ENCODE peak calls at places on chromosome 11, in seven cellular contexts. One of them, this sample, is unnamed.

GRCh38 chr11:43756575-43756974 is 76.0 kb downstream of the HSD17B12 start:
- DNase-seq in anterior cingulate cortex: no peak
- DNase-seq in AG08395: peak
- DNase-seq in IMR-90: peak
- DNase-seq in SW480: no peak
- DNase-seq in iris pigment epithelial cell: peak
- DNase-seq in colonic mucosa: no peak
- DNase-seq in this sample: no peak

GRCh38 chr11:36306888-36307287 is 10.8 kb downstream of the PRR5L start:
- DNase-seq in iris pigment epithelial cell: no peak
- DNase-seq in AG08395: peak
- DNase-seq in SW480: peak
- DNase-seq in IMR-90: no peak
- DNase-seq in anterior cingulate cortex: no peak
- DNase-seq in colonic mucosa: no peak
- DNase-seq in this sample: no peak

GRCh38 chr11:117298195-117298594 is 7.0 kb downstream of the BACE1-AS start:
- DNase-seq in iris pigment epithelial cell: no peak
- DNase-seq in IMR-90: no peak
- DNase-seq in anterior cingulate cortex: no peak
- DNase-seq in SW480: no peak
- DNase-seq in AG08395: no peak
- DNase-seq in colonic mucosa: no peak
- DNase-seq in this sample: no peak

GRCh38 chr11:9774109-9774508 is 110.2 kb downstream of the SWAP70 start:
- DNase-seq in iris pigment epithelial cell: no peak
- DNase-seq in IMR-90: no peak
- DNase-seq in SW480: no peak
- DNase-seq in colonic mucosa: no peak
- DNase-seq in AG08395: no peak
- DNase-seq in anterior cingulate cortex: no peak
- DNase-seq in this sample: no peak

GRCh38 chr11:65506770-65507485 is 8.1 kb downstream of the MALAT1 start:
- DNase-seq in IMR-90: peak
- DNase-seq in colonic mucosa: peak
- DNase-seq in AG08395: peak
- DNase-seq in anterior cingulate cortex: no peak
- DNase-seq in iris pigment epithelial cell: peak
- DNase-seq in SW480: peak
- DNase-seq in this sample: peak

GRCh38 chr11:126308271-126308671 is 4.4 kb downstream of the DCPS start:
- DNase-seq in IMR-90: no peak
- DNase-seq in colonic mucosa: no peak
- DNase-seq in AG08395: no peak
- DNase-seq in SW480: no peak
- DNase-seq in anterior cingulate cortex: no peak
- DNase-seq in iris pigment epithelial cell: no peak
- DNase-seq in this sample: no peak

GRCh38 chr11:3106736-3107524 is 49.7 kb upstream of the CARS1 start:
- DNase-seq in SW480: no peak
- DNase-seq in IMR-90: no peak
- DNase-seq in AG08395: no peak
- DNase-seq in colonic mucosa: peak
- DNase-seq in iris pigment epithelial cell: no peak
- DNase-seq in anterior cingulate cortex: no peak
- DNase-seq in this sample: no peak

GRCh38 chr11:63978551-63979235 is 4.3 kb downstream of the COX8A start:
- DNase-seq in AG08395: no peak
- DNase-seq in iris pigment epithelial cell: no peak
- DNase-seq in colonic mucosa: no peak
- DNase-seq in SW480: no peak
- DNase-seq in IMR-90: no peak
- DNase-seq in anterior cingulate cortex: no peak
- DNase-seq in this sample: no peak

GRCh38 chr11:128465946-128466688 is 121.2 kb downstream of the ETS1 start:
- DNase-seq in anterior cingulate cortex: no peak
- DNase-seq in SW480: no peak
- DNase-seq in colonic mucosa: no peak
- DNase-seq in iris pigment epithelial cell: no peak
- DNase-seq in IMR-90: no peak
- DNase-seq in AG08395: no peak
- DNase-seq in this sample: no peak

GRCh38 chr11:69352715-69353325 is 58.9 kb downstream of the MYEOV start:
- DNase-seq in anterior cingulate cortex: no peak
- DNase-seq in iris pigment epithelial cell: peak
- DNase-seq in IMR-90: peak
- DNase-seq in AG08395: peak
- DNase-seq in colonic mucosa: peak
- DNase-seq in SW480: peak
- DNase-seq in this sample: no peak

GRCh38 chr11:7204778-7205177 is 46.9 kb upstream of the SYT9 start:
- DNase-seq in iris pigment epithelial cell: peak
- DNase-seq in AG08395: peak
- DNase-seq in colonic mucosa: no peak
- DNase-seq in SW480: no peak
- DNase-seq in IMR-90: no peak
- DNase-seq in anterior cingulate cortex: no peak
- DNase-seq in this sample: no peak

GRCh38 chr11:126046796-126047195 is 15.9 kb downstream of the CDON start:
- DNase-seq in AG08395: no peak
- DNase-seq in colonic mucosa: no peak
- DNase-seq in SW480: no peak
- DNase-seq in iris pigment epithelial cell: no peak
- DNase-seq in IMR-90: no peak
- DNase-seq in anterior cingulate cortex: no peak
- DNase-seq in this sample: no peak

GRCh38 chr11:79940976-79941735 is 500.3 kb upstream of the TENM4 start:
- DNase-seq in iris pigment epithelial cell: no peak
- DNase-seq in colonic mucosa: no peak
- DNase-seq in AG08395: no peak
- DNase-seq in SW480: no peak
- DNase-seq in IMR-90: peak
- DNase-seq in anterior cingulate cortex: no peak
- DNase-seq in this sample: no peak

GRCh38 chr11:33344611-33345010 is 87.4 kb downstream of the HIPK3 start:
- DNase-seq in SW480: peak
- DNase-seq in colonic mucosa: no peak
- DNase-seq in AG08395: no peak
- DNase-seq in IMR-90: peak
- DNase-seq in anterior cingulate cortex: no peak
- DNase-seq in iris pigment epithelial cell: peak
- DNase-seq in this sample: no peak

GRCh38 chr11:128187829-128188228 is 399.5 kb downstream of the ETS1 start:
- DNase-seq in anterior cingulate cortex: no peak
- DNase-seq in AG08395: peak
- DNase-seq in SW480: no peak
- DNase-seq in colonic mucosa: no peak
- DNase-seq in IMR-90: peak
- DNase-seq in iris pigment epithelial cell: no peak
- DNase-seq in this sample: no peak

GRCh38 chr11:67286621-67287333 is 2.3 kb upstream of the ANKRD13D start:
- DNase-seq in AG08395: no peak
- DNase-seq in anterior cingulate cortex: no peak
- DNase-seq in colonic mucosa: no peak
- DNase-seq in IMR-90: no peak
- DNase-seq in iris pigment epithelial cell: no peak
- DNase-seq in SW480: no peak
- DNase-seq in this sample: peak

GRCh38 chr11:94145916-94146315 is 17.3 kb downstream of the PANX1 start:
- DNase-seq in SW480: no peak
- DNase-seq in AG08395: no peak
- DNase-seq in IMR-90: no peak
- DNase-seq in colonic mucosa: no peak
- DNase-seq in anterior cingulate cortex: no peak
- DNase-seq in iris pigment epithelial cell: no peak
- DNase-seq in this sample: no peak

GRCh38 chr11:2139118-2139490 is at the start of gene IGF2:
- DNase-seq in colonic mucosa: no peak
- DNase-seq in AG08395: no peak
- DNase-seq in iris pigment epithelial cell: no peak
- DNase-seq in anterior cingulate cortex: no peak
- DNase-seq in SW480: no peak
- DNase-seq in IMR-90: no peak
- DNase-seq in this sample: no peak

GRCh38 chr11:12245091-12245490 is 132.3 kb upstream of the PARVA start:
- DNase-seq in SW480: no peak
- DNase-seq in AG08395: no peak
- DNase-seq in colonic mucosa: no peak
- DNase-seq in iris pigment epithelial cell: no peak
- DNase-seq in anterior cingulate cortex: no peak
- DNase-seq in IMR-90: no peak
- DNase-seq in this sample: no peak

GRCh38 chr11:33052241-33052640 is 12.9 kb downstream of the TCP11L1 start:
- DNase-seq in iris pigment epithelial cell: no peak
- DNase-seq in IMR-90: no peak
- DNase-seq in AG08395: no peak
- DNase-seq in SW480: no peak
- DNase-seq in colonic mucosa: no peak
- DNase-seq in anterior cingulate cortex: no peak
- DNase-seq in this sample: no peak

GRCh38 chr11:62552931-62553838 is 6.6 kb upstream of the AHNAK start:
- DNase-seq in iris pigment epithelial cell: peak
- DNase-seq in colonic mucosa: peak
- DNase-seq in AG08395: peak
- DNase-seq in SW480: peak
- DNase-seq in anterior cingulate cortex: no peak
- DNase-seq in IMR-90: peak
- DNase-seq in this sample: peak

GRCh38 chr11:44190883-44191230 is 95.4 kb downstream of the EXT2 start:
- DNase-seq in colonic mucosa: no peak
- DNase-seq in anterior cingulate cortex: no peak
- DNase-seq in SW480: no peak
- DNase-seq in iris pigment epithelial cell: peak
- DNase-seq in IMR-90: peak
- DNase-seq in AG08395: no peak
- DNase-seq in this sample: no peak

GRCh38 chr11:24588075-24588474 is 91.2 kb downstream of the LUZP2 start:
- DNase-seq in colonic mucosa: no peak
- DNase-seq in iris pigment epithelial cell: peak
- DNase-seq in AG08395: no peak
- DNase-seq in SW480: no peak
- DNase-seq in IMR-90: peak
- DNase-seq in anterior cingulate cortex: no peak
- DNase-seq in this sample: no peak

GRCh38 chr11:73293356-73293936 is 14.6 kb upstream of the ARHGEF17 start:
- DNase-seq in iris pigment epithelial cell: no peak
- DNase-seq in AG08395: no peak
- DNase-seq in SW480: no peak
- DNase-seq in colonic mucosa: no peak
- DNase-seq in anterior cingulate cortex: no peak
- DNase-seq in IMR-90: no peak
- DNase-seq in this sample: no peak

GRCh38 chr11:64285885-64286800 is 495 bp downstream of the GPR137 start:
- DNase-seq in iris pigment epithelial cell: no peak
- DNase-seq in SW480: peak
- DNase-seq in IMR-90: no peak
- DNase-seq in AG08395: no peak
- DNase-seq in anterior cingulate cortex: no peak
- DNase-seq in colonic mucosa: no peak
- DNase-seq in this sample: no peak

GRCh38 chr11:1326435-1327063 is 17.1 kb upstream of the TOLLIP start:
- DNase-seq in colonic mucosa: no peak
- DNase-seq in SW480: no peak
- DNase-seq in iris pigment epithelial cell: peak
- DNase-seq in anterior cingulate cortex: no peak
- DNase-seq in IMR-90: peak
- DNase-seq in AG08395: no peak
- DNase-seq in this sample: no peak

GRCh38 chr11:45501277-45501979 is 164.0 kb downstream of the CHST1 start:
- DNase-seq in IMR-90: no peak
- DNase-seq in anterior cingulate cortex: no peak
- DNase-seq in SW480: no peak
- DNase-seq in colonic mucosa: no peak
- DNase-seq in iris pigment epithelial cell: no peak
- DNase-seq in AG08395: no peak
- DNase-seq in this sample: no peak

GRCh38 chr11:32575070-32575469 is 8.6 kb upstream of the EIF3M start:
- DNase-seq in SW480: no peak
- DNase-seq in anterior cingulate cortex: no peak
- DNase-seq in IMR-90: no peak
- DNase-seq in AG08395: no peak
- DNase-seq in colonic mucosa: no peak
- DNase-seq in iris pigment epithelial cell: no peak
- DNase-seq in this sample: no peak

GRCh38 chr11:101127348-101127698 is 2.3 kb downstream of the PGR start:
- DNase-seq in AG08395: no peak
- DNase-seq in anterior cingulate cortex: no peak
- DNase-seq in colonic mucosa: no peak
- DNase-seq in IMR-90: no peak
- DNase-seq in iris pigment epithelial cell: peak
- DNase-seq in SW480: no peak
- DNase-seq in this sample: peak

GRCh38 chr11:90326647-90327046 is 103.8 kb upstream of the CHORDC1 start:
- DNase-seq in anterior cingulate cortex: no peak
- DNase-seq in SW480: no peak
- DNase-seq in IMR-90: no peak
- DNase-seq in AG08395: no peak
- DNase-seq in iris pigment epithelial cell: no peak
- DNase-seq in colonic mucosa: no peak
- DNase-seq in this sample: no peak

GRCh38 chr11:12397953-12398352 is 20.6 kb downstream of the PARVA start:
- DNase-seq in IMR-90: peak
- DNase-seq in colonic mucosa: no peak
- DNase-seq in SW480: no peak
- DNase-seq in iris pigment epithelial cell: peak
- DNase-seq in anterior cingulate cortex: no peak
- DNase-seq in AG08395: peak
- DNase-seq in this sample: peak

GRCh38 chr11:67411785-67412152 is 3.7 kb upstream of the CARNS1 start:
- DNase-seq in IMR-90: no peak
- DNase-seq in colonic mucosa: no peak
- DNase-seq in anterior cingulate cortex: no peak
- DNase-seq in AG08395: no peak
- DNase-seq in iris pigment epithelial cell: no peak
- DNase-seq in SW480: no peak
- DNase-seq in this sample: no peak

GRCh38 chr11:10405858-10406592 is 49.0 kb upstream of the AMPD3 start:
- DNase-seq in anterior cingulate cortex: peak
- DNase-seq in AG08395: peak
- DNase-seq in colonic mucosa: peak
- DNase-seq in iris pigment epithelial cell: peak
- DNase-seq in SW480: peak
- DNase-seq in IMR-90: peak
- DNase-seq in this sample: peak

GRCh38 chr11:68020575-68020974 is 9.9 kb upstream of the NDUFS8 start:
- DNase-seq in colonic mucosa: no peak
- DNase-seq in AG08395: no peak
- DNase-seq in IMR-90: peak
- DNase-seq in iris pigment epithelial cell: no peak
- DNase-seq in SW480: peak
- DNase-seq in anterior cingulate cortex: no peak
- DNase-seq in this sample: no peak

GRCh38 chr11:6638437-6638836 is 17.2 kb downstream of the DCHS1 start:
- DNase-seq in IMR-90: no peak
- DNase-seq in colonic mucosa: no peak
- DNase-seq in anterior cingulate cortex: no peak
- DNase-seq in AG08395: no peak
- DNase-seq in iris pigment epithelial cell: no peak
- DNase-seq in SW480: no peak
- DNase-seq in this sample: no peak

This sample was measured in left colon.